ENCODE peak calls at places on chromosome 18, in eight cellular contexts. U, H, Y, P, D, F, C and R are unnamed samples.

GRCh38 chr18:44828080-44828479 is 147.4 kb downstream of the SETBP1 start:
- DNase-seq in U (no peak), H (no peak), Y (no peak), P (no peak), D (no peak), F (no peak), C (no peak), R (no peak)

GRCh38 chr18:69400253-69400975 is at the start of gene DOK6:
- DNase-seq in U (peak; percentile 32), H (peak; percentile 81), Y (peak; percentile 59), P (no peak), D (peak; percentile 63), F (peak; percentile 96), C (peak; percentile 71), R (peak; percentile 64)

GRCh38 chr18:76580288-76580962 is 85.4 kb upstream of the ZNF516 start:
- DNase-seq in U (no peak), H (no peak), Y (no peak), P (no peak), D (no peak), F (no peak), C (no peak), R (no peak)

GRCh38 chr18:46563317-46563716 is 93.7 kb downstream of the LOXHD1 start:
- DNase-seq in U (no peak), H (peak; percentile 54), Y (no peak), P (no peak), D (no peak), F (peak; percentile 9), C (no peak), R (no peak)

GRCh38 chr18:62551972-62552513 is 29.2 kb downstream of the ZCCHC2 start:
- DNase-seq in U (no peak), H (no peak), Y (no peak), P (no peak), D (no peak), F (no peak), C (no peak), R (no peak)

GRCh38 chr18:48831113-48831759 is 119.5 kb downstream of the SMAD7 start:
- DNase-seq in U (no peak), H (no peak), Y (peak; percentile 8), P (no peak), D (no peak), F (no peak), C (no peak), R (peak; percentile 37)

GRCh38 chr18:3771121-3771971 is 321.4 kb downstream of the TGIF1 start:
- DNase-seq in U (peak; percentile 83), H (peak; percentile 95), Y (peak; percentile 89), P (peak; percentile 91), D (peak; percentile 81), F (peak; percentile 84), C (peak; percentile 92), R (peak; percentile 92)

GRCh38 chr18:37294951-37295350 is 270.6 kb downstream of the CELF4 start:
- DNase-seq in U (no peak), H (peak; percentile 84), Y (no peak), P (no peak), D (no peak), F (peak; percentile 58), C (no peak), R (no peak)

GRCh38 chr18:38087538-38087937 is 521.9 kb upstream of the CELF4 start:
- DNase-seq in U (no peak), H (no peak), Y (no peak), P (no peak), D (no peak), F (no peak), C (no peak), R (no peak)

GRCh38 chr18:26515643-26516495 is 32.5 kb downstream of the KCTD1 start:
- DNase-seq in U (no peak), H (no peak), Y (no peak), P (no peak), D (no peak), F (no peak), C (no peak), R (no peak)

GRCh38 chr18:48871391-48872166 is 79.2 kb downstream of the SMAD7 start:
- DNase-seq in U (no peak), H (no peak), Y (no peak), P (no peak), D (no peak), F (no peak), C (no peak), R (no peak)

GRCh38 chr18:55780591-55781071 is 192.6 kb upstream of the TCF4 start:
- DNase-seq in U (no peak), H (no peak), Y (no peak), P (no peak), D (no peak), F (no peak), C (peak; percentile 39), R (no peak)

GRCh38 chr18:1191341-1191740 is 286.7 kb downstream of the ADCYAP1 start:
- DNase-seq in U (no peak), H (no peak), Y (no peak), P (no peak), D (no peak), F (no peak), C (no peak), R (no peak)

GRCh38 chr18:75009296-75009695 is 199.6 kb downstream of the PTGR3 start:
- DNase-seq in U (no peak), H (no peak), Y (no peak), P (no peak), D (no peak), F (no peak), C (no peak), R (no peak)

GRCh38 chr18:13137041-13137938 is 81.3 kb upstream of the LDLRAD4 start:
- DNase-seq in U (no peak), H (peak; percentile 62), Y (peak; percentile 68), P (peak; percentile 72), D (no peak), F (no peak), C (peak; percentile 10), R (no peak)

GRCh38 chr18:78514910-78515670 is 464.5 kb upstream of the SALL3 start:
- DNase-seq in U (no peak), H (no peak), Y (no peak), P (no peak), D (no peak), F (no peak), C (no peak), R (no peak)

GRCh38 chr18:24763765-24764548 is 303.5 kb downstream of the HRH4 start:
- DNase-seq in U (peak; percentile 81), H (no peak), Y (peak; percentile 24), P (no peak), D (no peak), F (no peak), C (no peak), R (peak; percentile 64)

GRCh38 chr18:58520964-58521363 is 107.9 kb downstream of the ALPK2 start:
- DNase-seq in U (no peak), H (no peak), Y (no peak), P (no peak), D (no peak), F (no peak), C (no peak), R (no peak)

GRCh38 chr18:74496508-74497307 is 545 bp downstream of the CNDP2 start:
- DNase-seq in U (no peak), H (peak; percentile 63), Y (no peak), P (peak; percentile 79), D (peak; percentile 9), F (peak; percentile 54), C (peak; percentile 47), R (peak; percentile 85)

GRCh38 chr18:36396190-36396589 is 98.7 kb downstream of the FHOD3 start:
- DNase-seq in U (no peak), H (no peak), Y (no peak), P (no peak), D (no peak), F (no peak), C (no peak), R (no peak)

GRCh38 chr18:45777393-45777792 is 48.1 kb upstream of the SIGLEC15 start:
- DNase-seq in U (peak; percentile 38), H (no peak), Y (no peak), P (no peak), D (no peak), F (no peak), C (peak; percentile 85), R (no peak)

GRCh38 chr18:23237524-23238151 is 102.4 kb downstream of the CABLES1 start:
- DNase-seq in U (no peak), H (peak; percentile 68), Y (peak; percentile 67), P (peak; percentile 74), D (no peak), F (no peak), C (peak; percentile 73), R (peak; percentile 85)

GRCh38 chr18:62839874-62840713 is 124.8 kb downstream of the PHLPP1 start:
- DNase-seq in U (no peak), H (no peak), Y (no peak), P (no peak), D (no peak), F (no peak), C (no peak), R (no peak)

GRCh38 chr18:34710430-34711386 is 610 bp downstream of the DTNA start:
- DNase-seq in U (peak; percentile 38), H (no peak), Y (no peak), P (no peak), D (no peak), F (peak; percentile 11), C (peak; percentile 67), R (no peak)

GRCh38 chr18:3710712-3711269 is 260.8 kb downstream of the TGIF1 start:
- DNase-seq in U (no peak), H (no peak), Y (no peak), P (no peak), D (no peak), F (no peak), C (no peak), R (no peak)

GRCh38 chr18:10419420-10420103 is 34.9 kb upstream of the APCDD1 start:
- DNase-seq in U (no peak), H (no peak), Y (no peak), P (no peak), D (no peak), F (no peak), C (peak; percentile 38), R (no peak)

GRCh38 chr18:32093523-32093922 is 1.8 kb downstream of the RNF138 start:
- DNase-seq in U (no peak), H (no peak), Y (no peak), P (no peak), D (no peak), F (peak; percentile 36), C (no peak), R (no peak)

GRCh38 chr18:10029711-10030110 is 115.9 kb downstream of the VAPA start:
- DNase-seq in U (no peak), H (no peak), Y (no peak), P (no peak), D (no peak), F (no peak), C (no peak), R (no peak)

GRCh38 chr18:6842081-6842480 is 112.6 kb downstream of the ARHGAP28 start:
- DNase-seq in U (no peak), H (no peak), Y (no peak), P (no peak), D (no peak), F (no peak), C (no peak), R (no peak)